ENCODE peak calls at places on chromosomes 2 and 18, in eight cellular contexts. R is CD8-positive, alpha-beta T cell; J is Jurkat, Clone E6-1; G is frontal cortex; O is NCI-H510A; F is B cell; A is stimulated activated naive B cell treated with anti-CD40 and anti-IgM and Interleukin-4, amounts not matched to agents 10 μg/mL and 1 μg/mL and 100 μg/mL, for 72 hours; T is NCI-H524. W is an unnamed sample.

GRCh38 chr2:49042510-49042909 is 111.8 kb downstream of the FSHR start:
- DNase-seq in R (no peak), J (no peak), G (no peak), O (no peak), F (no peak), A (no peak), T (no peak), W (no peak)

GRCh38 chr2:188414412-188414811 is 122.7 kb downstream of the GULP1 start:
- DNase-seq in R (no peak), J (no peak), G (no peak), O (no peak), F (no peak), A (no peak), T (no peak), W (no peak)

GRCh38 chr18:36412778-36413177 is 115.3 kb downstream of the FHOD3 start:
- DNase-seq in R (no peak), J (no peak), G (no peak), O (peak; percentile 36), F (no peak), A (no peak), T (peak; percentile 68), W (no peak)

GRCh38 chr2:235636471-235637005 is 142.7 kb downstream of the AGAP1 start:
- DNase-seq in R (no peak), J (no peak), G (no peak), O (no peak), F (no peak), A (no peak), T (no peak), W (no peak)

GRCh38 chr2:1731512-1731962 is 12.8 kb downstream of the PXDN start:
- DNase-seq in R (no peak), J (no peak), G (no peak), O (peak; percentile 34), F (no peak), A (no peak), T (no peak), W (peak; percentile 23)

GRCh38 chr2:26316041-26316440 is 29.9 kb upstream of the SELENOI start:
- DNase-seq in R (no peak), J (peak; percentile 16), G (no peak), O (no peak), F (no peak), A (no peak), T (peak; percentile 67), W (no peak)

GRCh38 chr18:35642802-35643201 is 61.3 kb downstream of the GALNT1 start:
- DNase-seq in R (no peak), J (no peak), G (no peak), O (no peak), F (no peak), A (no peak), T (no peak), W (no peak)

GRCh38 chr2:190181066-190181681 is 118.6 kb upstream of the MSTN start:
- DNase-seq in R (no peak), J (no peak), G (no peak), O (peak; percentile 54), F (no peak), A (no peak), T (peak; percentile 69), W (no peak)

GRCh38 chr2:158692372-158693103 is 102.6 kb upstream of the DAPL1 start:
- DNase-seq in R (no peak), J (no peak), G (no peak), O (no peak), F (no peak), A (no peak), T (no peak), W (no peak)

GRCh38 chr2:7748717-7749415 is 831.7 kb downstream of the RNF144A start:
- DNase-seq in R (no peak), J (no peak), G (no peak), O (no peak), F (no peak), A (no peak), T (no peak), W (no peak)

GRCh38 chr18:24837065-24837464 is 376.6 kb downstream of the HRH4 start:
- DNase-seq in R (no peak), J (no peak), G (no peak), O (no peak), F (no peak), A (no peak), T (peak; percentile 6), W (no peak)

GRCh38 chr18:31546476-31546875 is 45.2 kb upstream of the TTR start:
- DNase-seq in R (no peak), J (no peak), G (no peak), O (no peak), F (no peak), A (no peak), T (no peak), W (no peak)

GRCh38 chr2:102502576-102502975 is 29.6 kb downstream of the SLC9A4 start:
- DNase-seq in R (no peak), J (no peak), G (no peak), O (no peak), F (no peak), A (no peak), T (no peak), W (no peak)